ENCODE peak calls at places on chromosomes 12 and 14, in six cellular contexts. One of them, this sample, is unnamed.
A peak's percentile ranks its signal among the peaks of the same experiment; 100 is the strongest.

GRCh38 chr12:19402743-19403400 is 36.4 kb upstream of the AEBP2 start:
- DNase-seq in kidney glomerular epithelial cell: no peak
- DNase-seq in adipocyte: no peak
- DNase-seq in mucosa of gallbladder: no peak
- DNase-seq in mesothelial cell of epicardium: no peak
- DNase-seq in HT1080: peak; percentile 64
- DNase-seq in this sample: peak; percentile 73

GRCh38 chr14:31025335-31026075 is at the start of gene AP4S1:
- DNase-seq in kidney glomerular epithelial cell: no peak
- DNase-seq in adipocyte: peak; percentile 69
- DNase-seq in mucosa of gallbladder: peak; percentile 23
- DNase-seq in mesothelial cell of epicardium: peak; percentile 63
- DNase-seq in HT1080: peak; percentile 35
- DNase-seq in this sample: peak; percentile 66

GRCh38 chr14:54392131-54392859 is 4.5 kb upstream of the CDKN3 start:
- DNase-seq in kidney glomerular epithelial cell: no peak
- DNase-seq in adipocyte: no peak
- DNase-seq in mucosa of gallbladder: no peak
- DNase-seq in mesothelial cell of epicardium: no peak
- DNase-seq in HT1080: no peak
- DNase-seq in this sample: peak; percentile 72

GRCh38 chr14:22991852-22992251 is 9.5 kb upstream of the AJUBA start:
- DNase-seq in kidney glomerular epithelial cell: no peak
- DNase-seq in adipocyte: no peak
- DNase-seq in mucosa of gallbladder: no peak
- DNase-seq in mesothelial cell of epicardium: no peak
- DNase-seq in HT1080: no peak
- DNase-seq in this sample: no peak

GRCh38 chr14:52706724-52707706 is at the start of gene PSMC6:
- DNase-seq in kidney glomerular epithelial cell: peak; percentile 90
- DNase-seq in adipocyte: peak; percentile 97
- DNase-seq in mucosa of gallbladder: peak; percentile 95
- DNase-seq in mesothelial cell of epicardium: peak; percentile 87
- DNase-seq in HT1080: peak; percentile 83
- DNase-seq in this sample: peak; percentile 98

GRCh38 chr12:52004042-52004648 is 2.6 kb upstream of the TAMALIN start:
- DNase-seq in kidney glomerular epithelial cell: peak; percentile 53
- DNase-seq in adipocyte: peak; percentile 79
- DNase-seq in mucosa of gallbladder: peak; percentile 58
- DNase-seq in mesothelial cell of epicardium: peak; percentile 57
- DNase-seq in HT1080: peak; percentile 41
- DNase-seq in this sample: peak; percentile 58

GRCh38 chr12:67909091-67909531 is 80.1 kb upstream of the IFNG-AS1 start:
- DNase-seq in kidney glomerular epithelial cell: peak; percentile 88
- DNase-seq in adipocyte: peak; percentile 32
- DNase-seq in mucosa of gallbladder: no peak
- DNase-seq in mesothelial cell of epicardium: no peak
- DNase-seq in HT1080: peak; percentile 18
- DNase-seq in this sample: no peak

GRCh38 chr12:120688527-120689071 is 1.6 kb downstream of the MLEC start:
- DNase-seq in kidney glomerular epithelial cell: peak; percentile 46
- DNase-seq in adipocyte: peak; percentile 59
- DNase-seq in mucosa of gallbladder: peak; percentile 57
- DNase-seq in mesothelial cell of epicardium: no peak
- DNase-seq in HT1080: no peak
- DNase-seq in this sample: peak; percentile 49

GRCh38 chr12:1936406-1937320 is 18.2 kb upstream of the CACNA2D4 start:
- DNase-seq in kidney glomerular epithelial cell: peak; percentile 87
- DNase-seq in adipocyte: peak; percentile 77
- DNase-seq in mucosa of gallbladder: peak; percentile 77
- DNase-seq in mesothelial cell of epicardium: no peak
- DNase-seq in HT1080: peak; percentile 61
- DNase-seq in this sample: peak; percentile 87

GRCh38 chr12:131313635-131314034 is 359.9 kb downstream of the ADGRD1 start:
- DNase-seq in kidney glomerular epithelial cell: no peak
- DNase-seq in adipocyte: no peak
- DNase-seq in mucosa of gallbladder: no peak
- DNase-seq in mesothelial cell of epicardium: no peak
- DNase-seq in HT1080: no peak
- DNase-seq in this sample: no peak

GRCh38 chr14:27338012-27338411 is 740.2 kb upstream of the NOVA1 start:
- DNase-seq in kidney glomerular epithelial cell: no peak
- DNase-seq in adipocyte: no peak
- DNase-seq in mucosa of gallbladder: no peak
- DNase-seq in mesothelial cell of epicardium: no peak
- DNase-seq in HT1080: no peak
- DNase-seq in this sample: no peak

GRCh38 chr14:74257078-74257987 is 18.1 kb downstream of the VSX2 start:
- DNase-seq in kidney glomerular epithelial cell: no peak
- DNase-seq in adipocyte: peak; percentile 69
- DNase-seq in mucosa of gallbladder: peak; percentile 19
- DNase-seq in mesothelial cell of epicardium: peak; percentile 61
- DNase-seq in HT1080: no peak
- DNase-seq in this sample: peak; percentile 48

GRCh38 chr12:28222959-28223662 is 32.9 kb downstream of the CCDC91 start:
- DNase-seq in kidney glomerular epithelial cell: no peak
- DNase-seq in adipocyte: no peak
- DNase-seq in mucosa of gallbladder: no peak
- DNase-seq in mesothelial cell of epicardium: no peak
- DNase-seq in HT1080: no peak
- DNase-seq in this sample: no peak

GRCh38 chr14:30874120-30874998 is at the start of gene COCH:
- DNase-seq in kidney glomerular epithelial cell: no peak
- DNase-seq in adipocyte: peak; percentile 28
- DNase-seq in mucosa of gallbladder: no peak
- DNase-seq in mesothelial cell of epicardium: peak; percentile 59
- DNase-seq in HT1080: no peak
- DNase-seq in this sample: no peak

GRCh38 chr14:105481886-105482454 is 4.7 kb upstream of the CRIP1 start:
- DNase-seq in kidney glomerular epithelial cell: peak; percentile 94
- DNase-seq in adipocyte: peak; percentile 97
- DNase-seq in mucosa of gallbladder: peak; percentile 95
- DNase-seq in mesothelial cell of epicardium: peak; percentile 92
- DNase-seq in HT1080: peak; percentile 96
- DNase-seq in this sample: peak; percentile 94

GRCh38 chr14:42027271-42027670 is 420.6 kb downstream of the LRFN5 start:
- DNase-seq in kidney glomerular epithelial cell: no peak
- DNase-seq in adipocyte: no peak
- DNase-seq in mucosa of gallbladder: no peak
- DNase-seq in mesothelial cell of epicardium: no peak
- DNase-seq in HT1080: peak; percentile 18
- DNase-seq in this sample: no peak

GRCh38 chr14:49586673-49587460 is 687 bp upstream of the RPS29 start:
- DNase-seq in kidney glomerular epithelial cell: peak; percentile 84
- DNase-seq in adipocyte: peak; percentile 89
- DNase-seq in mucosa of gallbladder: peak; percentile 27
- DNase-seq in mesothelial cell of epicardium: no peak
- DNase-seq in HT1080: peak; percentile 87
- DNase-seq in this sample: peak; percentile 26

GRCh38 chr12:113043240-113043639 is 13.3 kb upstream of the DTX1 start:
- DNase-seq in kidney glomerular epithelial cell: no peak
- DNase-seq in adipocyte: no peak
- DNase-seq in mucosa of gallbladder: no peak
- DNase-seq in mesothelial cell of epicardium: no peak
- DNase-seq in HT1080: no peak
- DNase-seq in this sample: no peak

GRCh38 chr14:23294734-23295561 is 7.7 kb downstream of the PPP1R3E start:
- DNase-seq in kidney glomerular epithelial cell: peak; percentile 35
- DNase-seq in adipocyte: peak; percentile 86
- DNase-seq in mucosa of gallbladder: peak; percentile 23
- DNase-seq in mesothelial cell of epicardium: no peak
- DNase-seq in HT1080: peak; percentile 39
- DNase-seq in this sample: peak; percentile 58

GRCh38 chr14:59926534-59926933 is 6.6 kb downstream of the LRRC9 start:
- DNase-seq in kidney glomerular epithelial cell: no peak
- DNase-seq in adipocyte: no peak
- DNase-seq in mucosa of gallbladder: no peak
- DNase-seq in mesothelial cell of epicardium: no peak
- DNase-seq in HT1080: no peak
- DNase-seq in this sample: no peak

GRCh38 chr12:131114942-131115584 is 161.4 kb downstream of the ADGRD1 start:
- DNase-seq in kidney glomerular epithelial cell: no peak
- DNase-seq in adipocyte: no peak
- DNase-seq in mucosa of gallbladder: no peak
- DNase-seq in mesothelial cell of epicardium: no peak
- DNase-seq in HT1080: no peak
- DNase-seq in this sample: no peak

GRCh38 chr12:117967512-117967911 is 1.3 kb downstream of the KSR2 start:
- DNase-seq in kidney glomerular epithelial cell: no peak
- DNase-seq in adipocyte: no peak
- DNase-seq in mucosa of gallbladder: no peak
- DNase-seq in mesothelial cell of epicardium: no peak
- DNase-seq in HT1080: no peak
- DNase-seq in this sample: no peak

GRCh38 chr12:49294086-49294803 is 702 bp upstream of the PRPH start:
- DNase-seq in kidney glomerular epithelial cell: no peak
- DNase-seq in adipocyte: no peak
- DNase-seq in mucosa of gallbladder: no peak
- DNase-seq in mesothelial cell of epicardium: no peak
- DNase-seq in HT1080: no peak
- DNase-seq in this sample: no peak

GRCh38 chr12:51814311-51815088 is 34.0 kb downstream of the FIGNL2 start:
- DNase-seq in kidney glomerular epithelial cell: peak; percentile 32
- DNase-seq in adipocyte: peak; percentile 89
- DNase-seq in mucosa of gallbladder: peak; percentile 79
- DNase-seq in mesothelial cell of epicardium: peak; percentile 76
- DNase-seq in HT1080: no peak
- DNase-seq in this sample: peak; percentile 81

GRCh38 chr12:102480401-102480800 is at the start of gene IGF1:
- DNase-seq in kidney glomerular epithelial cell: no peak
- DNase-seq in adipocyte: peak; percentile 89
- DNase-seq in mucosa of gallbladder: no peak
- DNase-seq in mesothelial cell of epicardium: no peak
- DNase-seq in HT1080: no peak
- DNase-seq in this sample: peak; percentile 23

GRCh38 chr14:70856851-70857498 is 47.7 kb upstream of the MAP3K9 start:
- DNase-seq in kidney glomerular epithelial cell: peak; percentile 77
- DNase-seq in adipocyte: peak; percentile 45
- DNase-seq in mucosa of gallbladder: no peak
- DNase-seq in mesothelial cell of epicardium: no peak
- DNase-seq in HT1080: peak; percentile 99
- DNase-seq in this sample: no peak

GRCh38 chr12:96194901-96195844 is 998 bp downstream of the ELK3 start:
- DNase-seq in kidney glomerular epithelial cell: peak; percentile 51
- DNase-seq in adipocyte: peak; percentile 87
- DNase-seq in mucosa of gallbladder: peak; percentile 49
- DNase-seq in mesothelial cell of epicardium: peak; percentile 54
- DNase-seq in HT1080: peak; percentile 83
- DNase-seq in this sample: peak; percentile 41

GRCh38 chr12:131061041-131061806 is 107.5 kb downstream of the ADGRD1 start:
- DNase-seq in kidney glomerular epithelial cell: no peak
- DNase-seq in adipocyte: no peak
- DNase-seq in mucosa of gallbladder: no peak
- DNase-seq in mesothelial cell of epicardium: no peak
- DNase-seq in HT1080: no peak
- DNase-seq in this sample: peak; percentile 12

GRCh38 chr12:15230751-15231150 is 9.5 kb upstream of the RERG start:
- DNase-seq in kidney glomerular epithelial cell: no peak
- DNase-seq in adipocyte: peak; percentile 15
- DNase-seq in mucosa of gallbladder: no peak
- DNase-seq in mesothelial cell of epicardium: no peak
- DNase-seq in HT1080: no peak
- DNase-seq in this sample: no peak

GRCh38 chr12:5083955-5084849 is 40.5 kb downstream of the KCNA5 start:
- DNase-seq in kidney glomerular epithelial cell: peak; percentile 63
- DNase-seq in adipocyte: peak; percentile 75
- DNase-seq in mucosa of gallbladder: peak; percentile 37
- DNase-seq in mesothelial cell of epicardium: peak; percentile 51
- DNase-seq in HT1080: peak; percentile 71
- DNase-seq in this sample: peak; percentile 44

GRCh38 chr14:105333020-105333490 is 18.5 kb downstream of the PACS2 start:
- DNase-seq in kidney glomerular epithelial cell: no peak
- DNase-seq in adipocyte: no peak
- DNase-seq in mucosa of gallbladder: no peak
- DNase-seq in mesothelial cell of epicardium: no peak
- DNase-seq in HT1080: no peak
- DNase-seq in this sample: no peak

GRCh38 chr14:104580961-104581360 is 1.4 kb downstream of the C14orf180 start:
- DNase-seq in kidney glomerular epithelial cell: no peak
- DNase-seq in adipocyte: no peak
- DNase-seq in mucosa of gallbladder: peak; percentile 63
- DNase-seq in mesothelial cell of epicardium: peak; percentile 62
- DNase-seq in HT1080: peak; percentile 24
- DNase-seq in this sample: peak; percentile 61

GRCh38 chr12:131929530-131930456 is 717 bp downstream of the PUS1 start:
- DNase-seq in kidney glomerular epithelial cell: peak; percentile 22
- DNase-seq in adipocyte: peak; percentile 49
- DNase-seq in mucosa of gallbladder: no peak
- DNase-seq in mesothelial cell of epicardium: peak; percentile 54
- DNase-seq in HT1080: no peak
- DNase-seq in this sample: peak; percentile 53